ENCODE peak calls at places on chromosomes 6 and 20, in ten cellular contexts. Z is neural progenitor cell; Q is psoas muscle; H is PC-9; B is Caco-2; V is transverse colon; M is CD8-positive, alpha-beta T cell; R is mammary epithelial cell; F is left ventricle myocardium inferior; N is H9. A is an unnamed sample.
A peak's percentile ranks its signal among the peaks of the same experiment; 100 is the strongest.

GRCh38 chr6:35044145-35044745 is 96.9 kb downstream of the TCP11 start:
- DNase-seq in N (peak; percentile 61), R (peak; percentile 37), B (no peak), Q (no peak), V (peak; percentile 41), F (no peak), H (no peak), M (no peak), Z (peak; percentile 67), A (no peak)

GRCh38 chr20:3092611-3093379 is 8.3 kb upstream of the AVP start:
- DNase-seq in H (no peak), Q (no peak), F (no peak), B (no peak), V (no peak), N (peak; percentile 52), Z (peak; percentile 45), R (no peak), M (peak; percentile 23), A (no peak)

GRCh38 chr6:20811112-20811746 is 277.0 kb downstream of the CDKAL1 start:
- DNase-seq in B (peak; percentile 57), Z (peak; percentile 59), R (peak; percentile 91), N (peak; percentile 61), H (peak; percentile 66), Q (no peak), F (no peak), V (no peak), M (no peak), A (no peak)

GRCh38 chr6:143049611-143050010 is 11.1 kb upstream of the AIG1 start:
- DNase-seq in H (no peak), F (no peak), Z (no peak), V (no peak), R (no peak), M (no peak), B (no peak), Q (no peak), N (no peak), A (no peak)

GRCh38 chr20:4147319-4147718 is 132.0 kb upstream of the RNF24 start:
- DNase-seq in R (no peak), M (no peak), N (no peak), H (no peak), Q (no peak), B (no peak), V (no peak), F (no peak), Z (no peak), A (no peak)

GRCh38 chr6:121652223-121652622 is 216.8 kb downstream of the GJA1 start:
- DNase-seq in N (no peak), H (no peak), R (no peak), V (no peak), B (no peak), Q (no peak), F (no peak), Z (no peak), M (no peak), A (no peak)

GRCh38 chr6:41182069-41183034 is 18.6 kb downstream of the TREML2 start:
- DNase-seq in N (peak; percentile 67), Z (peak; percentile 62), B (peak; percentile 70), F (no peak), V (peak; percentile 38), H (peak; percentile 10), M (no peak), Q (no peak), R (peak; percentile 70), A (no peak)

GRCh38 chr20:57393321-57394086 is 2.3 kb downstream of the RBM38 start:
- DNase-seq in F (no peak), N (no peak), B (no peak), H (peak; percentile 39), M (no peak), V (no peak), Z (no peak), R (no peak), Q (peak; percentile 43), A (peak; percentile 25)

GRCh38 chr6:71481021-71481420 is 192.4 kb downstream of the OGFRL1 start:
- DNase-seq in B (no peak), M (no peak), N (no peak), F (no peak), R (no peak), Z (no peak), Q (no peak), H (no peak), V (no peak), A (no peak)

GRCh38 chr20:2387580-2387979 is 6.9 kb downstream of the TGM6 start:
- DNase-seq in F (no peak), R (no peak), H (no peak), N (no peak), Q (no peak), B (no peak), Z (no peak), M (no peak), V (no peak), A (no peak)

GRCh38 chr20:22684072-22684762 is 99.8 kb upstream of the FOXA2 start:
- DNase-seq in N (peak; percentile 85), H (peak; percentile 68), M (no peak), V (peak; percentile 57), F (peak; percentile 48), Z (peak; percentile 87), R (peak; percentile 54), B (peak; percentile 81), Q (peak; percentile 69), A (peak; percentile 62)

GRCh38 chr20:19688031-19688806 is 69.8 kb upstream of the RIN2 start:
- DNase-seq in Z (peak; percentile 53), B (peak; percentile 80), F (peak; percentile 80), Q (peak; percentile 89), M (no peak), H (peak; percentile 78), R (peak; percentile 84), V (peak; percentile 78), N (peak; percentile 79), A (peak; percentile 78)

GRCh38 chr6:89432875-89433636 is at the start of gene ANKRD6:
- DNase-seq in F (peak; percentile 79), M (peak; percentile 69), R (peak; percentile 61), Q (peak; percentile 88), B (peak; percentile 50), V (peak; percentile 84), Z (peak; percentile 93), N (peak; percentile 73), H (peak; percentile 81), A (peak; percentile 88)

GRCh38 chr6:127918506-127919427 is 17.9 kb upstream of the THEMIS start:
- DNase-seq in R (no peak), V (no peak), Z (no peak), Q (no peak), F (no peak), M (no peak), H (no peak), N (no peak), B (no peak), A (no peak)

DNA sequence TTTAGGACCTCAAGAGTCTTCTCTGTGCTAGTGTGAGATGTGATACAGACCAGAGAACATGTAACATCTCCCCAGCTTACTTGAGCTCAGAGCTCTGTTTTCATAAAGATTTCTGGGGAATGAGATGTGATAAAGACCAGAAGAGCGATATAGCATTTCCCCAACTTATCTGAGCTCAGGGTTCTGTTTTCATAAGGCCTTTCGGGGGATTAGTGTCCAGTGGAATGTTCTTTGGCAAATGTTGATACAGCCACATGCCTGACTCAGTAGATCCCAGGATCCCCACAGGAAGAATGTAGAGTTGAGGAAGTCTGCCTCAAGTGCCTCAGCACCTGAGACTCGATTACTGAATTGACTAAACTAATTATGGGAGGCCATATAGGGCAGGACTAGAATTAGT is 18.7 kb upstream of the TOP1 start:
- DNase-seq in M (no peak), F (no peak), V (no peak), B (peak; percentile 80), Z (no peak), H (no peak), N (no peak), R (no peak), Q (no peak), A (no peak)
- H3K4me1 ChIP-seq in M (peaks cover 28% of the 10 kb centered on the region), F (peaks cover 26% of the 10 kb centered on the region), V (peaks cover 37% of the 10 kb centered on the region), B (peaks cover 51% of the 10 kb centered on the region), Z (no peaks in the 10 kb centered on the region), H (peaks cover 85% of the 10 kb centered on the region), N (peaks cover 6% of the 10 kb centered on the region), R (peaks cover 29% of the 10 kb centered on the region), Q (peaks cover 10% of the 10 kb centered on the region), A (peaks cover 52% of the 10 kb centered on the region)

GRCh38 chr20:9117548-9117947 is 48.7 kb downstream of the PLCB4 start:
- DNase-seq in B (no peak), Q (no peak), V (no peak), Z (no peak), F (no peak), H (no peak), M (no peak), N (no peak), R (no peak), A (no peak)

GRCh38 chr20:9119776-9120175 is 50.9 kb downstream of the PLCB4 start:
- DNase-seq in M (no peak), R (peak; percentile 82), B (no peak), N (no peak), V (no peak), Z (no peak), Q (peak; percentile 63), F (peak; percentile 62), H (peak; percentile 21), A (no peak)

GRCh38 chr20:9126527-9126926 is 57.6 kb downstream of the PLCB4 start:
- DNase-seq in N (no peak), H (no peak), M (no peak), R (peak; percentile 70), Q (no peak), V (no peak), F (no peak), Z (no peak), B (no peak), A (no peak)

GRCh38 chr20:9121211-9121610 is 52.3 kb downstream of the PLCB4 start:
- DNase-seq in B (no peak), Z (no peak), N (no peak), V (no peak), H (no peak), M (no peak), F (no peak), Q (no peak), R (no peak), A (no peak)
- TF ChIP-seq CTCF in B (no peak), Z (no peak), N (no peak), V (no peak), H (no peak), M (no peak), F (no peak), Q (no peak), R (no peak), A (no peak)

DNA sequence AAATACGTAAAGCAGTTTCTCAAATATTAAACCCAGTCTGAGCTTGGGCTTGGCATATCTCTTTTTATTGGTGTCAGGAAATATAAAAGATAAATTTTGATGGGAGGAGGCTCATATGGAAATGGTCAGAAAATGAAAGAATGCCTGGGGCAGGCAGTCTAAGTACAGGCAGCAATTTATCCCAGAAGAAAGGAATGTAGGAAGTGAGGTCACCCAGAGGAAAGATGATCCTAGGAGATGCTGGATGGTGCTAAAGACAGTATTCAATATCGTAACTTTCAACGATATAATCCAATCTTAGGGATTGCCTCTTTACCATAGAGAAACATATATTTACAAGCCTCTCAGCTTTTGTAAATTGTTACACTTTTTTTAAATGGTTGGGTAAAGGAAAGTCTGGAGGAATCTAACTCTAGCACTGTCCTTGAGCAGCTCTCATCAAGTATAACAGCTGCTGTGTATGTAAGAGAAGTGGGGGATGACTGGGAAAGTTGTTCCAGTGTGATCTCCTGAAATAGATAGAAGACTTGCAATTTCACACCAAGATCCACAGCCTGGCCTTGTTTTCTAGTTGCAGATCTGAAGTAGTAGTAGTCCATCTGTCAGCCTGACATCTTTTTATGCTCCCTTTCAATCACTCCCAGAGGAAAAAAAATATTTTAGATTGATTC is 256.9 kb upstream of the SASH1 start:
- DNase-seq in Q (no peak), M (no peak), V (no peak), B (no peak), F (no peak), N (no peak), Z (no peak), H (no peak), R (no peak), A (no peak)
- H3K4me1 ChIP-seq in Q (no peaks in the 10 kb centered on the region), M (no peaks in the 10 kb centered on the region), V (no peaks in the 10 kb centered on the region), B (no peaks in the 10 kb centered on the region), F (no peaks in the 10 kb centered on the region), N (no peaks in the 10 kb centered on the region), Z (peaks cover 4% of the 10 kb centered on the region), H (no peaks in the 10 kb centered on the region), R (no peaks in the 10 kb centered on the region), A (no peaks in the 10 kb centered on the region)

GRCh38 chr20:44093249-44093582 is 93.8 kb downstream of the JPH2 start:
- DNase-seq in N (no peak), Q (no peak), V (no peak), R (no peak), M (no peak), F (no peak), B (no peak), Z (no peak), H (no peak), A (no peak)
- TF ChIP-seq CTCF in N (peak; percentile 21), Q (no peak), V (no peak), R (no peak), M (no peak), F (no peak), B (no peak), Z (no peak), H (peak; percentile 64), A (no peak)